ENCODE peak calls at places on chromosomes 6 and 20, in seven cellular contexts. One of them, this sample, is unnamed.

GRCh38 chr20:14700641-14700965 is 363.2 kb upstream of the FLRT3 start:
- DNase-seq in A549: peak; percentile 18
- DNase-seq in amniotic stem cell: peak; percentile 10
- DNase-seq in cardiac fibroblast: peak; percentile 27
- DNase-seq in activated T-helper 9 cell treated with anti-CD3 and anti-CD28 coated beads, Interleukin-2, amount 50 U/mL, for 16 hours: no peak
- DNase-seq in esophagus squamous epithelium: no peak
- DNase-seq in T-helper 22 cell: no peak
- DNase-seq in this sample: no peak

GRCh38 chr6:133169901-133170300 is 71.3 kb upstream of the EYA4 start:
- DNase-seq in activated T-helper 9 cell treated with anti-CD3 and anti-CD28 coated beads, Interleukin-2, amount 50 U/mL, for 16 hours: no peak
- DNase-seq in amniotic stem cell: no peak
- DNase-seq in A549: no peak
- DNase-seq in T-helper 22 cell: no peak
- DNase-seq in esophagus squamous epithelium: no peak
- DNase-seq in cardiac fibroblast: no peak
- DNase-seq in this sample: no peak

GRCh38 chr20:7993238-7993637 is 26.3 kb downstream of the TMX4 start:
- DNase-seq in T-helper 22 cell: no peak
- DNase-seq in activated T-helper 9 cell treated with anti-CD3 and anti-CD28 coated beads, Interleukin-2, amount 50 U/mL, for 16 hours: no peak
- DNase-seq in esophagus squamous epithelium: no peak
- DNase-seq in amniotic stem cell: no peak
- DNase-seq in A549: no peak
- DNase-seq in cardiac fibroblast: no peak
- DNase-seq in this sample: no peak

GRCh38 chr6:150491131-150491795 is 108.4 kb upstream of the PLEKHG1 start:
- DNase-seq in A549: no peak
- DNase-seq in activated T-helper 9 cell treated with anti-CD3 and anti-CD28 coated beads, Interleukin-2, amount 50 U/mL, for 16 hours: no peak
- DNase-seq in cardiac fibroblast: peak; percentile 26
- DNase-seq in T-helper 22 cell: no peak
- DNase-seq in esophagus squamous epithelium: no peak
- DNase-seq in amniotic stem cell: no peak
- DNase-seq in this sample: no peak

GRCh38 chr6:5179917-5180316 is 80.8 kb downstream of the LYRM4 start:
- DNase-seq in cardiac fibroblast: no peak
- DNase-seq in A549: peak; percentile 7
- DNase-seq in amniotic stem cell: no peak
- DNase-seq in esophagus squamous epithelium: no peak
- DNase-seq in activated T-helper 9 cell treated with anti-CD3 and anti-CD28 coated beads, Interleukin-2, amount 50 U/mL, for 16 hours: no peak
- DNase-seq in T-helper 22 cell: no peak
- DNase-seq in this sample: no peak

GRCh38 chr20:1371235-1371782 is 21.5 kb downstream of the FKBP1A start:
- DNase-seq in activated T-helper 9 cell treated with anti-CD3 and anti-CD28 coated beads, Interleukin-2, amount 50 U/mL, for 16 hours: no peak
- DNase-seq in cardiac fibroblast: no peak
- DNase-seq in T-helper 22 cell: no peak
- DNase-seq in esophagus squamous epithelium: no peak
- DNase-seq in amniotic stem cell: no peak
- DNase-seq in A549: no peak
- DNase-seq in this sample: no peak

GRCh38 chr6:154705471-154706113 is 27.6 kb upstream of the SCAF8 start:
- DNase-seq in T-helper 22 cell: no peak
- DNase-seq in esophagus squamous epithelium: no peak
- DNase-seq in amniotic stem cell: no peak
- DNase-seq in A549: no peak
- DNase-seq in cardiac fibroblast: peak; percentile 40
- DNase-seq in activated T-helper 9 cell treated with anti-CD3 and anti-CD28 coated beads, Interleukin-2, amount 50 U/mL, for 16 hours: no peak
- DNase-seq in this sample: no peak

GRCh38 chr20:57072184-57072583 is 194.3 kb downstream of the BMP7 start:
- DNase-seq in T-helper 22 cell: no peak
- DNase-seq in amniotic stem cell: no peak
- DNase-seq in A549: no peak
- DNase-seq in activated T-helper 9 cell treated with anti-CD3 and anti-CD28 coated beads, Interleukin-2, amount 50 U/mL, for 16 hours: no peak
- DNase-seq in cardiac fibroblast: no peak
- DNase-seq in esophagus squamous epithelium: no peak
- DNase-seq in this sample: no peak

GRCh38 chr6:158867381-158868121 is 48.4 kb upstream of the EZR start:
- DNase-seq in cardiac fibroblast: no peak
- DNase-seq in A549: peak; percentile 56
- DNase-seq in esophagus squamous epithelium: no peak
- DNase-seq in amniotic stem cell: no peak
- DNase-seq in T-helper 22 cell: no peak
- DNase-seq in activated T-helper 9 cell treated with anti-CD3 and anti-CD28 coated beads, Interleukin-2, amount 50 U/mL, for 16 hours: no peak
- DNase-seq in this sample: peak; percentile 72

GRCh38 chr6:113980937-113981554 is 10.1 kb upstream of the HDAC2 start:
- DNase-seq in activated T-helper 9 cell treated with anti-CD3 and anti-CD28 coated beads, Interleukin-2, amount 50 U/mL, for 16 hours: no peak
- DNase-seq in amniotic stem cell: no peak
- DNase-seq in cardiac fibroblast: peak; percentile 47
- DNase-seq in A549: peak; percentile 23
- DNase-seq in T-helper 22 cell: no peak
- DNase-seq in esophagus squamous epithelium: no peak
- DNase-seq in this sample: no peak

GRCh38 chr6:89485320-89485719 is 52.4 kb downstream of the ANKRD6 start:
- DNase-seq in activated T-helper 9 cell treated with anti-CD3 and anti-CD28 coated beads, Interleukin-2, amount 50 U/mL, for 16 hours: no peak
- DNase-seq in T-helper 22 cell: no peak
- DNase-seq in amniotic stem cell: no peak
- DNase-seq in A549: no peak
- DNase-seq in esophagus squamous epithelium: no peak
- DNase-seq in cardiac fibroblast: no peak
- DNase-seq in this sample: no peak

GRCh38 chr6:145071836-145072235 is 663.5 kb downstream of the EPM2A start:
- DNase-seq in cardiac fibroblast: no peak
- DNase-seq in T-helper 22 cell: no peak
- DNase-seq in esophagus squamous epithelium: no peak
- DNase-seq in activated T-helper 9 cell treated with anti-CD3 and anti-CD28 coated beads, Interleukin-2, amount 50 U/mL, for 16 hours: no peak
- DNase-seq in A549: no peak
- DNase-seq in amniotic stem cell: peak; percentile 8
- DNase-seq in this sample: no peak

GRCh38 chr20:20448891-20449290 is 81.0 kb downstream of the INSM1 start:
- DNase-seq in A549: no peak
- DNase-seq in esophagus squamous epithelium: no peak
- DNase-seq in T-helper 22 cell: no peak
- DNase-seq in amniotic stem cell: no peak
- DNase-seq in cardiac fibroblast: no peak
- DNase-seq in activated T-helper 9 cell treated with anti-CD3 and anti-CD28 coated beads, Interleukin-2, amount 50 U/mL, for 16 hours: no peak
- DNase-seq in this sample: no peak

GRCh38 chr20:47989957-47990356 is 204.7 kb upstream of the SULF2 start:
- DNase-seq in activated T-helper 9 cell treated with anti-CD3 and anti-CD28 coated beads, Interleukin-2, amount 50 U/mL, for 16 hours: no peak
- DNase-seq in T-helper 22 cell: no peak
- DNase-seq in esophagus squamous epithelium: no peak
- DNase-seq in amniotic stem cell: no peak
- DNase-seq in cardiac fibroblast: no peak
- DNase-seq in A549: no peak
- DNase-seq in this sample: no peak

This sample was measured in B cell.